ENCODE peak calls at places on chromosomes 4 and X, in ten cellular contexts. Q is epithelial cell of esophagus; U is stimulated activated CD8-positive, alpha-beta memory T cell treated with anti-CD3 and anti-CD28 coated beads, Interleukin-4, amount 100 ng/mL, for 4 hours; J is EL; N is NCI-H1092 treated with DMSO at 0.1 percent for 48 hours; X is ascending aorta; D is lung microvascular endothelial cell; V is head of caudate nucleus; A is NCI-H774; K is vagina. B is an unnamed sample.
A peak's percentile ranks its signal among the peaks of the same experiment; 100 is the strongest.

GRCh38 chr4:148962539-148963290 is 520.5 kb upstream of the NR3C2 start:
- DNase-seq in Q (peak; percentile 21), U (no peak), J (peak; percentile 64), N (no peak), X (no peak), D (no peak), V (no peak), A (no peak), K (no peak), B (peak; percentile 60)

GRCh38 chr4:107077192-107077591 is 41.1 kb upstream of the DKK2 start:
- DNase-seq in Q (no peak), U (no peak), J (no peak), N (no peak), X (no peak), D (no peak), V (no peak), A (no peak), K (no peak), B (no peak)

GRCh38 chr4:102732678-102733445 is 27.9 kb downstream of the MANBA start:
- DNase-seq in Q (no peak), U (no peak), J (no peak), N (no peak), X (no peak), D (no peak), V (no peak), A (no peak), K (no peak), B (no peak)

GRCh38 chrX:46317158-46317557 is 228.1 kb downstream of the ZNF674 start:
- DNase-seq in Q (peak; percentile 58), U (no peak), J (no peak), N (no peak), X (no peak), D (peak; percentile 45), V (no peak), A (no peak), K (no peak), B (peak; percentile 58)

GRCh38 chr4:173403051-173403450 is 4.1 kb upstream of the SCRG1 start:
- DNase-seq in Q (peak; percentile 80), U (no peak), J (peak; percentile 76), N (no peak), X (no peak), D (no peak), V (no peak), A (no peak), K (no peak), B (peak; percentile 46)

GRCh38 chr4:6885953-6886557 is 23.6 kb upstream of the TBC1D14 start:
- DNase-seq in Q (peak; percentile 47), U (no peak), J (peak; percentile 53), N (peak; percentile 18), X (peak; percentile 87), D (peak; percentile 64), V (peak; percentile 67), A (peak; percentile 30), K (no peak), B (peak; percentile 48)

GRCh38 chr4:26584725-26585124 is 841 bp downstream of the TBC1D19 start:
- DNase-seq in Q (no peak), U (no peak), J (no peak), N (no peak), X (no peak), D (peak; percentile 4), V (no peak), A (no peak), K (no peak), B (peak; percentile 25)

GRCh38 chr4:67744561-67745283 is 9.5 kb downstream of the GNRHR start:
- DNase-seq in Q (peak; percentile 51), U (no peak), J (peak; percentile 41), N (no peak), X (no peak), D (no peak), V (no peak), A (no peak), K (no peak), B (peak; percentile 35)

GRCh38 chrX:78455901-78456300 is 128.5 kb upstream of the CYSLTR1 start:
- DNase-seq in Q (peak; percentile 76), U (no peak), J (peak; percentile 53), N (no peak), X (no peak), D (no peak), V (no peak), A (no peak), K (no peak), B (peak; percentile 83)

GRCh38 chrX:16671005-16671404 is 21.0 kb downstream of the S100G start:
- DNase-seq in Q (peak; percentile 46), U (no peak), J (peak; percentile 52), N (peak; percentile 26), X (no peak), D (peak; percentile 66), V (peak; percentile 9), A (no peak), K (no peak), B (peak; percentile 23)

GRCh38 chr4:95049838-95050237 is 292.1 kb downstream of the BMPR1B start:
- DNase-seq in Q (no peak), U (no peak), J (no peak), N (no peak), X (peak; percentile 65), D (no peak), V (no peak), A (no peak), K (no peak), B (no peak)

GRCh38 chrX:135345328-135345645 is 36.0 kb downstream of the ETDC start:
- DNase-seq in Q (no peak), U (no peak), J (peak; percentile 74), N (peak; percentile 76), X (peak; percentile 68), D (peak; percentile 60), V (no peak), A (peak; percentile 20), K (no peak), B (peak; percentile 3)

GRCh38 chrX:1531106-1531890 is 5.7 kb downstream of the P2RY8 start:
- DNase-seq in Q (no peak), U (no peak), J (no peak), N (no peak), X (peak; percentile 38), D (no peak), V (no peak), A (no peak), K (no peak), B (no peak)

GRCh38 chrX:131789664-131790063 is 233.4 kb upstream of the STK26 start:
- DNase-seq in Q (no peak), U (no peak), J (no peak), N (no peak), X (no peak), D (no peak), V (no peak), A (no peak), K (no peak), B (no peak)

GRCh38 chr4:48706741-48707140 is 73.3 kb downstream of the FRYL start:
- DNase-seq in Q (peak; percentile 47), U (no peak), J (peak; percentile 6), N (no peak), X (no peak), D (no peak), V (no peak), A (no peak), K (no peak), B (no peak)

GRCh38 chr4:4413806-4414205 is 26.9 kb downstream of the NSG1 start:
- DNase-seq in Q (no peak), U (no peak), J (no peak), N (no peak), X (no peak), D (no peak), V (no peak), A (no peak), K (no peak), B (no peak)

GRCh38 chr4:113678651-113679050 is 82.9 kb downstream of the CAMK2D start:
- DNase-seq in Q (no peak), U (no peak), J (no peak), N (no peak), X (no peak), D (no peak), V (no peak), A (no peak), K (no peak), B (no peak)

GRCh38 chr4:83011779-83012630 is 1.4 kb upstream of the LIN54 start:
- DNase-seq in Q (peak; percentile 54), U (no peak), J (peak; percentile 40), N (peak; percentile 36), X (peak; percentile 71), D (peak; percentile 47), V (peak; percentile 24), A (no peak), K (no peak), B (peak; percentile 25)

GRCh38 chrX:65488496-65488895 is 46.1 kb downstream of the LAS1L start:
- DNase-seq in Q (no peak), U (no peak), J (peak; percentile 33), N (no peak), X (no peak), D (no peak), V (no peak), A (no peak), K (no peak), B (no peak)

GRCh38 chr4:7238300-7238960 is 46.1 kb downstream of the SORCS2 start:
- DNase-seq in Q (no peak), U (no peak), J (no peak), N (no peak), X (no peak), D (no peak), V (no peak), A (no peak), K (no peak), B (no peak)

GRCh38 chr4:7390906-7391636 is 43.7 kb downstream of the PSAPL1 start:
- DNase-seq in Q (no peak), U (no peak), J (no peak), N (no peak), X (peak; percentile 42), D (no peak), V (peak; percentile 5), A (no peak), K (peak; percentile 46), B (no peak)

GRCh38 chr4:152784490-152785195 is 4.9 kb downstream of the ARFIP1 start:
- DNase-seq in Q (peak; percentile 44), U (no peak), J (peak; percentile 38), N (no peak), X (no peak), D (peak; percentile 7), V (no peak), A (no peak), K (no peak), B (peak; percentile 30)

GRCh38 chr4:3406021-3406420 is 35.7 kb upstream of the HGFAC start:
- DNase-seq in Q (no peak), U (no peak), J (no peak), N (no peak), X (peak; percentile 46), D (no peak), V (no peak), A (no peak), K (no peak), B (no peak)

GRCh38 chrX:10103023-10103422 is 53.8 kb upstream of the CLCN4 start:
- DNase-seq in Q (peak; percentile 1), U (no peak), J (peak; percentile 94), N (no peak), X (no peak), D (no peak), V (no peak), A (no peak), K (no peak), B (no peak)

GRCh38 chrX:25337841-25338240 is 322.1 kb upstream of the ARX start:
- DNase-seq in Q (no peak), U (no peak), J (no peak), N (no peak), X (no peak), D (no peak), V (no peak), A (no peak), K (no peak), B (no peak)